ENCODE peak calls at places on chromosome 13, in nine cellular contexts. V, D, C, K, I, N, U, F and J are unnamed samples.

GRCh38 chr13:110559429-110559943 is 2.0 kb downstream of the RAB20 start:
- DNase-seq in F (no peak), K (peak; percentile 96), D (no peak), U (peak; percentile 82), I (no peak), C (peak; percentile 55), N (peak; percentile 26), V (peak; percentile 62), J (no peak)

GRCh38 chr13:101018720-101019119 is 344.1 kb upstream of the TMTC4 start:
- DNase-seq in F (no peak), U (no peak), N (peak; percentile 73), V (peak; percentile 71), D (no peak), I (no peak), K (no peak), C (no peak), J (peak; percentile 31)

GRCh38 chr13:21395953-21396352 is 63.1 kb downstream of the ZDHHC20 start:
- DNase-seq in U (no peak), C (no peak), N (no peak), V (no peak), I (no peak), K (no peak), D (no peak), F (no peak), J (no peak)

GRCh38 chr13:29131881-29132668 is 311.9 kb downstream of the MTUS2 start:
- DNase-seq in D (no peak), U (no peak), F (no peak), C (no peak), K (no peak), I (no peak), N (no peak), V (no peak), J (no peak)

GRCh38 chr13:91722267-91722884 is 324.0 kb downstream of the GPC5 start:
- DNase-seq in V (peak; percentile 18), K (no peak), C (no peak), F (no peak), U (no peak), N (peak; percentile 2), I (peak; percentile 60), D (no peak), J (no peak)

GRCh38 chr13:26716984-26717383 is 43.6 kb downstream of the GPR12 start:
- DNase-seq in V (no peak), C (no peak), D (no peak), I (no peak), F (no peak), N (no peak), K (no peak), U (no peak), J (no peak)

GRCh38 chr13:95485045-95485517 is 67.4 kb upstream of the CLDN10 start:
- DNase-seq in V (peak; percentile 42), I (peak; percentile 23), F (no peak), C (no peak), D (no peak), K (no peak), U (no peak), N (peak; percentile 45), J (no peak)

GRCh38 chr13:77810430-77810829 is 108.2 kb downstream of the EDNRB start:
- DNase-seq in K (no peak), V (peak; percentile 34), F (no peak), U (no peak), N (peak; percentile 8), I (no peak), C (no peak), D (no peak), J (no peak)

GRCh38 chr13:78660130-78660857 is 1.3 kb upstream of the OBI1 start:
- DNase-seq in K (peak; percentile 79), U (no peak), V (no peak), I (no peak), F (no peak), D (no peak), C (peak; percentile 20), N (no peak), J (no peak)

GRCh38 chr13:80342541-80343371 is 1.8 kb upstream of the SPRY2 start:
- DNase-seq in C (peak; percentile 80), K (peak; percentile 80), D (peak; percentile 95), I (peak; percentile 59), F (peak; percentile 85), V (peak; percentile 66), U (peak; percentile 85), N (peak; percentile 75), J (no peak)

GRCh38 chr13:103203750-103204330 is 137.6 kb upstream of the SLC10A2 start:
- DNase-seq in K (no peak), I (no peak), U (no peak), V (no peak), F (no peak), D (no peak), N (no peak), C (no peak), J (no peak)

GRCh38 chr13:46492946-46493345 is 60.0 kb upstream of the LRCH1 start:
- DNase-seq in V (peak; percentile 48), F (no peak), U (no peak), I (peak; percentile 16), N (peak; percentile 16), D (no peak), C (no peak), K (no peak), J (no peak)

GRCh38 chr13:98275711-98276171 is 98.7 kb upstream of the RNF113B start:
- DNase-seq in D (no peak), N (no peak), F (no peak), K (no peak), V (no peak), U (no peak), C (no peak), I (no peak), J (no peak)

GRCh38 chr13:51934461-51935087 is 72.8 kb downstream of the CCDC70 start:
- DNase-seq in N (no peak), I (no peak), K (no peak), V (no peak), C (no peak), U (no peak), D (no peak), F (no peak), J (no peak)

GRCh38 chr13:80131204-80131603 is 209.7 kb downstream of the SPRY2 start:
- DNase-seq in V (peak; percentile 46), K (peak; percentile 81), U (peak; percentile 70), I (no peak), N (peak; percentile 12), F (peak; percentile 39), C (peak; percentile 59), D (peak; percentile 86), J (no peak)

GRCh38 chr13:29480893-29481525 is 114.5 kb downstream of the SLC7A1 start:
- DNase-seq in D (no peak), N (no peak), K (no peak), C (no peak), V (no peak), I (no peak), F (no peak), U (no peak), J (no peak)

GRCh38 chr13:30808600-30808999 is 73.3 kb downstream of the ALOX5AP start:
- DNase-seq in C (no peak), I (no peak), K (no peak), D (no peak), U (no peak), N (no peak), F (no peak), V (no peak), J (no peak)

GRCh38 chr13:51249767-51250741 is 27.9 kb downstream of the FAM124A start:
- DNase-seq in U (no peak), C (no peak), D (no peak), K (no peak), N (no peak), F (no peak), V (no peak), I (peak; percentile 24), J (no peak)

GRCh38 chr13:32305646-32306045 is 9.5 kb downstream of the ZAR1L start:
- DNase-seq in U (no peak), C (no peak), V (no peak), K (no peak), F (no peak), I (no peak), N (no peak), D (no peak), J (no peak)

GRCh38 chr13:32309812-32310706 is 5.1 kb downstream of the ZAR1L start:
- DNase-seq in V (peak; percentile 72), I (peak; percentile 15), N (peak; percentile 37), F (no peak), U (no peak), D (no peak), C (no peak), K (peak; percentile 9), J (no peak)

GRCh38 chr13:32314271-32314967 is 744 bp downstream of the ZAR1L start:
- DNase-seq in I (no peak), F (no peak), K (peak; percentile 25), N (no peak), D (peak; percentile 81), V (no peak), C (peak; percentile 50), U (peak; percentile 24), J (no peak)

GRCh38 chr13:32311188-32311897 is 3.8 kb downstream of the ZAR1L start:
- DNase-seq in I (no peak), N (no peak), C (no peak), K (no peak), V (no peak), F (no peak), U (peak; percentile 18), D (peak; percentile 64), J (no peak)

GRCh38 chr13:32309312-32309711 is 5.9 kb downstream of the ZAR1L start:
- DNase-seq in K (no peak), D (no peak), V (peak; percentile 7), C (no peak), I (no peak), F (no peak), N (no peak), U (no peak), J (no peak)
- H3K4me3 ChIP-seq in K (no peak overlapping the region), D (no peak overlapping the region), V (no peak overlapping the region), C (no peak overlapping the region), I (no peak overlapping the region), F (no peak overlapping the region), N (no peak overlapping the region), U (no peak overlapping the region), J (no peak overlapping the region)

DNA sequence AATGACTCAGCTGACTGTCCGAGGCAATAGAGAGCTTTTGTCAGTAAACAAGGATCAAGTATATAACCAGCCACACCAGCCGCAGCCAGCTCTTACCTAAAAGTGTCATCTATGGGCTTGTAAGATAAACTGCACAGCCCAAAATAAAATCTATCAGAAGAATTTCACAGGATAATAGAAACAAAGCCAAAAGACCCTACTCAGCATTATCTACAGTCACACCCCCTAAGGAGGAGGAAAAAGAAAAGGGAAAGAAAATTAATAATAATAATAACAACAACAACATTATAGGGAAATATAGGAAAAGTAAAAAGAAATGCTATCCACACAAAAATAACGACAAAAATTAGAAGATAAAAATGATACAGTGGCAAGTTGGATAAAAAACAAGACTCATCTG is 1883.8 kb downstream of the OLFM4 start:
- DNase-seq in K (no peak), N (no peak), D (no peak), I (no peak), V (no peak), U (no peak), F (no peak), C (no peak), J (no peak)
- TF ChIP-seq CTCF in K (no peak), N (no peak), D (no peak), I (no peak), V (no peak), U (no peak), F (no peak), C (no peak), J (no peak)

GRCh38 chr13:114237415-114238112 is 2.9 kb downstream of the CDC16 start:
- DNase-seq in D (no peak), N (no peak), I (peak; percentile 16), K (no peak), V (no peak), U (no peak), F (no peak), C (no peak), J (no peak)
- H3K36me3 ChIP-seq in D (peaks cover 61% of the 10 kb centered on the region), N (peaks cover 34% of the 10 kb centered on the region), I (peaks cover 62% of the 10 kb centered on the region), K (peaks cover 50% of the 10 kb centered on the region), V (peaks cover 42% of the 10 kb centered on the region), U (peaks cover 58% of the 10 kb centered on the region), F (no peaks in the 10 kb centered on the region), C (peaks cover 55% of the 10 kb centered on the region), J (peaks cover 14% of the 10 kb centered on the region)

GRCh38 chr13:99956473-99957349 is 14.9 kb downstream of the ZIC5 start:
- DNase-seq in D (no peak), C (no peak), U (no peak), I (no peak), V (no peak), K (no peak), N (no peak), F (no peak), J (no peak)
- H3K4me3 ChIP-seq in D (peak overlapping the region; percentile 9), C (peak overlapping the region; percentile 27), U (peak overlapping the region; percentile 22), I (no peak overlapping the region), V (no peak overlapping the region), K (no peak overlapping the region), N (no peak overlapping the region), F (no peak overlapping the region), J (no peak overlapping the region)